ENCODE peak calls at places on chromosome 1, in five cellular contexts. Z is mucosa of descending colon; X is colonic mucosa; W is lung; C is CD4-positive, CD25-positive, alpha-beta regulatory T cell. D is an unnamed sample. For H3K9me3, the result is how much of the 10 kb centered on the place peaks cover.

GRCh38 chr1:218292515-218292914 is 7.4 kb downstream of the RRP15 start:
- DNase-seq in Z (no peak), X (no peak), W (no peak), C (no peak), D (no peak)

GRCh38 chr1:67601539-67601938 is 83.5 kb upstream of the GADD45A start:
- DNase-seq in Z (no peak), X (no peak), W (no peak), C (no peak), D (no peak)

GRCh38 chr1:41359211-41360073 is 1.8 kb upstream of the FOXO6 start:
- DNase-seq in Z (no peak), X (peak), W (no peak), C (no peak), D (no peak)

GRCh38 chr1:14693996-14694395 is 95.5 kb downstream of the KAZN start:
- DNase-seq in Z (no peak), X (no peak), W (no peak), C (no peak), D (no peak)

GRCh38 chr1:21779613-21780521 is 3.1 kb downstream of the USP48 start:
- DNase-seq in Z (no peak), X (no peak), W (no peak), C (peak), D (no peak)

GRCh38 chr1:54278941-54279422 is 79.0 kb downstream of the MRPL37 start:
- DNase-seq in Z (no peak), X (no peak), W (no peak), C (no peak), D (no peak)

GRCh38 chr1:226201029-226201593 is 14.6 kb upstream of the ACBD3 start:
- DNase-seq in Z (no peak), X (no peak), W (no peak), C (peak), D (no peak)

GRCh38 chr1:17338706-17339493 is 30.9 kb downstream of the PADI4 start:
- DNase-seq in Z (no peak), X (no peak), W (no peak), C (no peak), D (no peak)

GRCh38 chr1:208329291-208329690 is 85.1 kb upstream of the PLXNA2 start:
- DNase-seq in Z (no peak), X (no peak), W (no peak), C (no peak), D (no peak)

GRCh38 chr1:200372095-200372884 is 37.5 kb downstream of the ZNF281 start:
- DNase-seq in Z (no peak), X (no peak), W (no peak), C (no peak), D (no peak)

GRCh38 chr1:233443040-233443439 is 115.5 kb downstream of the MAP3K21 start:
- DNase-seq in Z (no peak), X (no peak), W (no peak), C (no peak), D (no peak)

GRCh38 chr1:167223144-167224103 is 2.7 kb downstream of the POU2F1 start:
- DNase-seq in Z (no peak), X (no peak), W (no peak), C (no peak), D (no peak)

GRCh38 chr1:29673669-29674624 is 437.6 kb downstream of the PTPRU start:
- DNase-seq in Z (no peak), X (peak), W (peak), C (no peak), D (no peak)

GRCh38 chr1:2212542-2213491 is 15.3 kb upstream of the SKI start:
- DNase-seq in Z (peak), X (peak), W (peak), C (peak), D (peak)

GRCh38 chr1:95071539-95071938 is 1.2 kb downstream of the ALG14 start:
- DNase-seq in Z (no peak), X (no peak), W (no peak), C (peak), D (no peak)

GRCh38 chr1:226548281-226549093 is at the start of gene STUM:
- DNase-seq in Z (no peak), X (peak), W (no peak), C (peak), D (no peak)

GRCh38 chr1:198520524-198521254 is 19.8 kb downstream of the ATP6V1G3 start:
- DNase-seq in Z (no peak), X (no peak), W (no peak), C (peak), D (no peak)

GRCh38 chr1:27538793-27539192 is 48.8 kb upstream of the WASF2 start:
- DNase-seq in Z (no peak), X (no peak), W (no peak), C (no peak), D (no peak)
- H3K4me3 ChIP-seq in Z (no peak), X (no peak), W (no peak), C (no peak), D (no peak)

DNA sequence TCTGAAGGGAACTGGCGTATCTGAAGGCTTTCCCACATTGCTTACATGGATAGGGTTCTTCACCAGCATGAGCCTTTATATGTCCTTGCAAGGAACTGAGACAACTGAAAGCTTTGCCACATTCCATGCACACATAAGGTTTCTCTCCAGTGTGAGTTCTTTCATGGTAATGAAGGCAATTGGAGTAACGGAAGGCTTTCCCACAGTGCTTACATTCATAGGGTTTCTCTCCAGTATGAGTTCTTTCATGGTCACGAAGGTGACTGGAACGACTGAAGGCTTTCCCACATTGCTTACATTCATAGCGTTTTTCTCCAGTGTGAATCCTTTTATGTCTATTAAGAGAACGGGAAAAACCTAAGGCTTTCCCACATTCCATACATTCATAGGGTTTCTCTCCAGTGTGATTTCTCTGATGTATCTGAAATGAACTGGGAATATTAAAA is 15.0 kb downstream of the ZNF124 start:
- DNase-seq in Z (no peak), X (no peak), W (no peak), C (peak), D (no peak)
- H3K9me3 ChIP-seq in Z (half or more), X (under half), W (under half), C (half or more), D (half or more)

GRCh38 chr1:201683397-201683796 is 144.5 kb downstream of the NAV1 start:
- DNase-seq in Z (no peak), X (no peak), W (no peak), C (no peak), D (no peak)

GRCh38 chr1:201685485-201685884 is 143.5 kb upstream of the IPO9 start:
- DNase-seq in Z (no peak), X (no peak), W (no peak), C (no peak), D (no peak)

GRCh38 chr1:201690528-201690927 is 138.4 kb upstream of the IPO9 start:
- DNase-seq in Z (no peak), X (no peak), W (no peak), C (no peak), D (no peak)

GRCh38 chr1:201689647-201690046 is 139.3 kb upstream of the IPO9 start:
- DNase-seq in Z (no peak), X (no peak), W (no peak), C (no peak), D (no peak)

GRCh38 chr1:201686709-201687455 is 142.1 kb upstream of the IPO9 start:
- DNase-seq in Z (no peak), X (peak), W (no peak), C (no peak), D (no peak)
- H3K4me3 ChIP-seq in Z (no peak), X (no peak), W (no peak), C (no peak), D (no peak)

GRCh38 chr1:248114890-248115289 is 19.9 kb downstream of the OR2L13 start:
- DNase-seq in Z (no peak), X (no peak), W (no peak), C (no peak), D (peak)
- H3K9me3 ChIP-seq in Z (under half), X (under half), W (under half), C (under half), D (under half)

D was measured in SK-N-MC.